ENCODE peak calls at places on chromosomes 6 and 20, in seven cellular contexts. V, H, M, F, S, P and C are unnamed samples.

GRCh38 chr6:74607934-74608333 is 597.9 kb downstream of the COL12A1 start:
- DNase-seq in P (no peak), M (peak; percentile 68), V (no peak), H (peak; percentile 60), S (no peak), F (no peak), C (no peak)

GRCh38 chr6:32774428-32774827 is 11.1 kb upstream of the HLA-DQB2 start:
- DNase-seq in H (no peak), S (no peak), M (no peak), V (no peak), P (no peak), F (no peak), C (no peak)

GRCh38 chr20:58609026-58609425 is 42.1 kb upstream of the STX16 start:
- DNase-seq in V (no peak), S (no peak), H (no peak), F (no peak), P (no peak), M (no peak), C (no peak)

GRCh38 chr20:53795170-53795569 is 201.5 kb upstream of the ZNF217 start:
- DNase-seq in V (no peak), P (no peak), F (no peak), H (peak; percentile 55), M (no peak), S (no peak), C (no peak)

GRCh38 chr6:149235130-149235561 is 82.4 kb upstream of the TAB2 start:
- DNase-seq in F (no peak), M (peak; percentile 73), S (no peak), V (no peak), P (no peak), H (peak; percentile 90), C (no peak)

GRCh38 chr6:56437171-56437900 is 190.0 kb upstream of the COL21A1 start:
- DNase-seq in S (no peak), P (no peak), M (no peak), V (no peak), F (no peak), H (no peak), C (no peak)

GRCh38 chr20:33037456-33037855 is 6.0 kb downstream of the BPIFB6 start:
- DNase-seq in M (no peak), S (no peak), V (no peak), F (no peak), H (no peak), P (no peak), C (no peak)

GRCh38 chr6:95866732-95867131 is 149.0 kb upstream of the FUT9 start:
- DNase-seq in P (peak; percentile 47), V (no peak), F (no peak), M (no peak), H (no peak), S (no peak), C (peak; percentile 39)

GRCh38 chr6:13624871-13625288 is 9.7 kb downstream of the NOL7 start:
- DNase-seq in H (peak; percentile 44), F (no peak), P (peak; percentile 83), S (no peak), M (peak; percentile 49), V (no peak), C (peak; percentile 62)

GRCh38 chr6:109793793-109794192 is 102.7 kb downstream of the FIG4 start:
- DNase-seq in M (peak; percentile 96), H (peak; percentile 98), S (peak; percentile 57), P (no peak), F (no peak), V (no peak), C (no peak)

GRCh38 chr6:116326392-116326717 is 44.4 kb upstream of the DSE start:
- DNase-seq in F (no peak), H (no peak), V (no peak), S (no peak), M (no peak), P (no peak), C (no peak)

GRCh38 chr6:141541766-141542324 is 590.9 kb upstream of the GJE1 start:
- DNase-seq in V (no peak), H (peak; percentile 37), S (no peak), F (no peak), P (no peak), M (no peak), C (no peak)

GRCh38 chr20:5881714-5882113 is 68.6 kb downstream of the TRMT6 start:
- DNase-seq in V (no peak), H (no peak), F (no peak), M (no peak), S (no peak), P (no peak), C (no peak)

GRCh38 chr6:81697564-81697963 is 54.9 kb downstream of the TENT5A start:
- DNase-seq in V (no peak), F (no peak), H (peak; percentile 55), P (no peak), S (no peak), M (peak; percentile 40), C (no peak)

GRCh38 chr6:131924881-131925474 is 26.2 kb downstream of the CCN2 start:
- DNase-seq in S (no peak), H (peak; percentile 66), F (peak; percentile 35), M (peak; percentile 66), P (peak; percentile 49), V (no peak), C (no peak)

GRCh38 chr20:48956052-48956451 is 34.5 kb downstream of the ARFGEF2 start:
- DNase-seq in H (no peak), M (no peak), P (no peak), F (no peak), S (no peak), V (no peak), C (no peak)

GRCh38 chr20:58137651-58138265 is 90.7 kb downstream of the ANKRD60 start:
- DNase-seq in F (no peak), P (no peak), M (no peak), H (no peak), S (no peak), V (no peak), C (peak; percentile 5)

GRCh38 chr20:23094927-23095326 is 8.8 kb upstream of the CD93 start:
- DNase-seq in V (no peak), S (no peak), P (no peak), H (no peak), F (no peak), M (peak; percentile 50), C (no peak)

GRCh38 chr6:122651031-122651430 is 40.8 kb downstream of the PKIB start:
- DNase-seq in M (no peak), P (no peak), V (no peak), F (no peak), H (no peak), S (no peak), C (no peak)

GRCh38 chr6:158819977-158820632 is 937 bp upstream of the EZR start:
- DNase-seq in S (peak; percentile 36), F (no peak), P (peak; percentile 59), M (peak; percentile 60), H (no peak), V (no peak), C (no peak)

GRCh38 chr6:4671587-4672115 is 104.6 kb upstream of the CDYL start:
- DNase-seq in H (no peak), S (no peak), M (no peak), F (no peak), V (no peak), P (no peak), C (no peak)

GRCh38 chr6:142867988-142868818 is 76.8 kb downstream of the HIVEP2 start:
- DNase-seq in P (no peak), H (peak; percentile 51), F (no peak), V (no peak), S (no peak), M (peak; percentile 52), C (no peak)

GRCh38 chr6:38824243-38824894 is 109.3 kb downstream of the DNAH8 start:
- DNase-seq in P (no peak), V (no peak), M (no peak), H (no peak), S (no peak), F (no peak), C (no peak)

GRCh38 chr6:167569879-167570278 is 245.0 kb downstream of the TTLL2 start:
- DNase-seq in V (no peak), M (no peak), S (no peak), H (no peak), P (no peak), F (no peak), C (no peak)

DNA sequence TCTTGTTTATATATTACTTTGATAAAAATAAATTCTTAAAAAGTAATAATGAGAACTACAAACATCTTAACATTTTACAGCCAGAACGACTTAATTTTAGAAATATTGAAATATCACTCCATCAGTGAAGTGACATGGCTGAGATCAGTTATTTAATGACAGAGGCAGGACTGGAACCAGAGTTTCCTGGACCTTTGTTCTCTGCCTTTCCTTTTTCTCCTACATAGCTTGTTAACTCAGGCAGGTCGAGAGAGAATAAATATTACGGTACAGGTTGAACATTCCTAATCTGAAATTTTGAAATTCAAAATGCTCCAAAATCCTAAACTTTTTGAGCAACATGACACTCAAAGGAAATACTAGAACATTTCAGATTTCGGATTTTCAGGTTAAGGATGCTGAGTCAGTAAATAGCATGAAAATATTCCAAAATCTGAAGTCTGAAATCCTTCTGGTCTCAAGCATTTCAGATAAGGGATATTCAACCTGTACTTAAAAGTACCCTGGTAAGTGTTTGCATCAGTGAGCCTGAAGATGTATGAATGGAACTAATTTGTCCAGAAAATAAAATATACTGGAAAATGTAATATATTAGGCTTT is 6.5 kb downstream of the TMEM170B start:
- DNase-seq in F (no peak), H (no peak), V (no peak), P (no peak), S (no peak), M (no peak), C (no peak)
- H3K18ac ChIP-seq in F (no peak overlapping the region), H (no peak overlapping the region), V (no peak overlapping the region), P (no peak overlapping the region), S (no peak overlapping the region), M (no peak overlapping the region), C (no peak overlapping the region)

GRCh38 chr6:41228616-41229015 is 467 bp downstream of the TREML4 start:
- DNase-seq in H (no peak), V (peak; percentile 53), P (peak; percentile 57), F (no peak), S (peak; percentile 18), M (peak; percentile 7), C (peak; percentile 67)
- H3K18ac ChIP-seq in H (no peak overlapping the region), V (no peak overlapping the region), P (no peak overlapping the region), F (peak overlapping the region; percentile 3), S (no peak overlapping the region), M (no peak overlapping the region), C (no peak overlapping the region)

DNA sequence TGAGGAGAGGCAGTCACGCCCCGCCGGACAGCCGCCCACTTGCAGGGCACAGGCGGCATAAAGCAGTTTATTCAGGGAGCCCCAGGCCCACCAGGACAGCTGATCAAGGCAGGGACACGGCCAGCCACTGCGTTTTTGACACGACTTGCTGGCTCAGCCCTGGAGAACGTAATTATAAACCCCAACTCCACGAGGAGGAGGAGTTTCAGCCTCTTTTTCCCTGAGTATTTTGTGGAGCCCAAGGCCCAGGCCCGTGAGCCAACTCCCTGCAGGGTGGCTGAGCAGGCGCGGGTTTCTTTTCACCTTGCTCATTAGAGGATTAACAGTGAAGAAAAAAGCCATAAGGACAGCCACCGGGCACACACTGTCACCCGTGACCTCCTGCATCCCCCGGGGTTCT is 178.0 kb downstream of the TFAP2C start:
- DNase-seq in H (no peak), P (no peak), S (no peak), V (no peak), F (no peak), M (no peak), C (no peak)
- H3K18ac ChIP-seq in H (no peak overlapping the region), P (no peak overlapping the region), S (no peak overlapping the region), V (no peak overlapping the region), F (no peak overlapping the region), M (no peak overlapping the region), C (no peak overlapping the region)

DNA sequence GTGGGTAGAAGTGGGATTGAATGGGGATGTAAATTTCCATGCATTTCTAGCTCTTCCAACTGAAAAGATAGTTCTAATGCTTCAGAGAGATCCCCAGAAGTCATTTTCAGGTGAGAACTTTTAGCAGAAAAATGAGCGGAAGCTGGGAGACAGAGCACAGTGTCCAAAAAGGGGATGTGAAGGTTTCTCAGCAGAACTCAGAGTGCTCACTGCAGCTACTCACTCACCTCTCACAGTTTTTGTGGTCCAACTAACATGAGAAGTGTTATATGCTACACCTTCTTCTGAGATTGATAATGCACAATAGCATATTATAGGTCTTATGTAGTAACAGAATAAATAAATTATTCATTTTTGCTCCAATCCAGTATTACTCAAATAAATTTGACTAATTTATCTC is 519.2 kb upstream of the HS3ST5 start:
- DNase-seq in H (no peak), V (no peak), F (no peak), M (no peak), S (no peak), P (no peak), C (no peak)
- H3K18ac ChIP-seq in H (no peak overlapping the region), V (no peak overlapping the region), F (no peak overlapping the region), M (no peak overlapping the region), S (no peak overlapping the region), P (no peak overlapping the region), C (no peak overlapping the region)